ENCODE peak calls at places on chromosomes 11 and 22, in eight cellular contexts. N, E, P, M, T, D, V and U are unnamed samples.

GRCh38 chr11:130441726-130442125 is 6.7 kb upstream of the ADAMTS15 start:
- DNase-seq in N (no peak), E (no peak), P (no peak), M (no peak), T (no peak), D (no peak), V (no peak), U (no peak)

GRCh38 chr22:29043906-29044575 is 17.6 kb downstream of the C22orf31 start:
- DNase-seq in N (no peak), E (no peak), P (no peak), M (no peak), T (no peak), D (no peak), V (no peak), U (no peak)

GRCh38 chr11:60121259-60121658 is 32.8 kb downstream of the MS4A2 start:
- DNase-seq in N (no peak), E (no peak), P (no peak), M (no peak), T (no peak), D (no peak), V (no peak), U (peak; percentile 45)

GRCh38 chr22:37290737-37291136 is 8.4 kb downstream of the CYTH4 start:
- DNase-seq in N (no peak), E (no peak), P (no peak), M (peak; percentile 50), T (no peak), D (no peak), V (no peak), U (no peak)

GRCh38 chr11:131824766-131825165 is 454.4 kb downstream of the NTM start:
- DNase-seq in N (no peak), E (no peak), P (no peak), M (no peak), T (no peak), D (no peak), V (no peak), U (no peak)

GRCh38 chr11:117081908-117082307 is 16.3 kb downstream of the SIK3 start:
- DNase-seq in N (no peak), E (no peak), P (no peak), M (no peak), T (no peak), D (no peak), V (no peak), U (peak; percentile 12)

GRCh38 chr11:34438529-34439507 is at the start of gene CAT:
- DNase-seq in N (peak; percentile 97), E (peak; percentile 97), P (peak; percentile 98), M (peak; percentile 90), T (peak; percentile 99), D (peak; percentile 85), V (peak; percentile 94), U (peak; percentile 99)

GRCh38 chr22:27809226-27809625 is 7.7 kb upstream of the MN1 start:
- DNase-seq in N (no peak), E (no peak), P (no peak), M (no peak), T (no peak), D (no peak), V (no peak), U (no peak)

GRCh38 chr22:19179472-19180048 is 1.0 kb upstream of the SLC25A1 start:
- DNase-seq in N (peak; percentile 76), E (peak; percentile 84), P (peak; percentile 71), M (peak; percentile 59), T (peak; percentile 93), D (no peak), V (peak; percentile 57), U (peak; percentile 84)

GRCh38 chr11:19380375-19380774 is 139.6 kb upstream of the E2F8 start:
- DNase-seq in N (no peak), E (peak; percentile 77), P (no peak), M (peak; percentile 67), T (no peak), D (no peak), V (peak; percentile 29), U (no peak)

GRCh38 chr22:17866127-17866526 is 91.9 kb upstream of the BID start:
- DNase-seq in N (no peak), E (no peak), P (no peak), M (no peak), T (no peak), D (no peak), V (no peak), U (no peak)

GRCh38 chr11:117580866-117581265 is 216.2 kb downstream of the DSCAML1 start:
- DNase-seq in N (no peak), E (no peak), P (peak; percentile 14), M (no peak), T (no peak), D (no peak), V (no peak), U (no peak)

GRCh38 chr22:50490531-50491308 is 4.1 kb downstream of the MIOX start:
- DNase-seq in N (no peak), E (no peak), P (no peak), M (no peak), T (no peak), D (no peak), V (no peak), U (no peak)

GRCh38 chr22:19933328-19934241 is 8.0 kb upstream of the COMT start:
- DNase-seq in N (no peak), E (no peak), P (no peak), M (no peak), T (no peak), D (no peak), V (no peak), U (peak; percentile 89)

DNA sequence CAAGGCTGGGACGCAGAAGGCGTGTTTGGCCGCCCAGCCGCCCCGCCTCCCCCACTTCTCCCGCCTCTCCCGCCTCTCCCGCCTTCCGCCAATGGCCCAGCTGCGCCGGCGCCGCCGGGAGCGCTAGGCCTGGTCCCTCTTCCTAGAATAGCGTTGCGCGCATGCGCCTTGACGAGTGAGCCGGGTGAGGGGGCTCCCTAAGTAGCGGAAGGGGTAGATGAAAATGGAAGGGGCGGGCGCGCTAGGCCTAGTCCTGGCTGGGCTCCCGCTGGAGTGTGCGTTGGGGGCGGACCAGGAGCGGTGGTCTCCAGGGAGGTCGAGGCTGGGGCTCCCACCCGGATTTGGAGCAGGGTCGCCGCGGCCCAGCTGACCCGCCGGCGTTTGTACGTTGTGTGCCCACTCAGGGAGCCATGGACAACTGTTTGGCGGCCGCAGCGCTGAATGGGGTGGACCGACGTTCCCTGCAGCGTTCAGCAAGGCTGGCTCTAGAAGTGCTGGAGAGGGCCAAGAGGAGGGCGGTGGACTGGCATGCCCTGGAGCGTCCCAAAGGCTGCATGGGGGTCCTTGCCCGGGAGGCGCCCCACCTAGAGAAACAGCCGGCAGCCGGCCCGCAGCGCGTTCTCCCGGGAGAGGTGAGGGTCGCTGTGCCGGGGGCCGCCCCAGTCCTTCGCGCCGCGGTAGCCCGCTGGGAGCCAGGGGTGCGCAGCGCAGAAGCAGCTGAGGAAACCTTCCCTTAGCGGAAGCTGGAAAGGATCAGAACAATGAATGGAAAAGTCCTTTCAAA is at the start of gene AKIP1:
- DNase-seq in N (peak; percentile 97), E (peak; percentile 93), P (peak; percentile 89), M (peak; percentile 93), T (peak; percentile 98), D (peak; percentile 56), V (peak; percentile 83), U (peak; percentile 91)
- TF ChIP-seq POLR2A in N (peak; percentile 74), E (peak; percentile 77), P (no peak), M (peak; percentile 81), T (peak; percentile 80), D (peak; percentile 59), V (peak; percentile 30), U (peak; percentile 62)

GRCh38 chr22:38479096-38479840 is 11.4 kb downstream of the KDELR3 start:
- DNase-seq in N (no peak), E (no peak), P (no peak), M (no peak), T (no peak), D (no peak), V (no peak), U (peak; percentile 30)

GRCh38 chr22:38469306-38469781 is 1.4 kb downstream of the KDELR3 start:
- DNase-seq in N (no peak), E (no peak), P (no peak), M (no peak), T (no peak), D (no peak), V (no peak), U (no peak)

GRCh38 chr22:38477515-38477914 is 9.6 kb downstream of the KDELR3 start:
- DNase-seq in N (no peak), E (no peak), P (no peak), M (no peak), T (no peak), D (no peak), V (no peak), U (no peak)

GRCh38 chr22:38471237-38471636 is 3.3 kb downstream of the KDELR3 start:
- DNase-seq in N (no peak), E (no peak), P (no peak), M (no peak), T (no peak), D (no peak), V (no peak), U (no peak)

DNA sequence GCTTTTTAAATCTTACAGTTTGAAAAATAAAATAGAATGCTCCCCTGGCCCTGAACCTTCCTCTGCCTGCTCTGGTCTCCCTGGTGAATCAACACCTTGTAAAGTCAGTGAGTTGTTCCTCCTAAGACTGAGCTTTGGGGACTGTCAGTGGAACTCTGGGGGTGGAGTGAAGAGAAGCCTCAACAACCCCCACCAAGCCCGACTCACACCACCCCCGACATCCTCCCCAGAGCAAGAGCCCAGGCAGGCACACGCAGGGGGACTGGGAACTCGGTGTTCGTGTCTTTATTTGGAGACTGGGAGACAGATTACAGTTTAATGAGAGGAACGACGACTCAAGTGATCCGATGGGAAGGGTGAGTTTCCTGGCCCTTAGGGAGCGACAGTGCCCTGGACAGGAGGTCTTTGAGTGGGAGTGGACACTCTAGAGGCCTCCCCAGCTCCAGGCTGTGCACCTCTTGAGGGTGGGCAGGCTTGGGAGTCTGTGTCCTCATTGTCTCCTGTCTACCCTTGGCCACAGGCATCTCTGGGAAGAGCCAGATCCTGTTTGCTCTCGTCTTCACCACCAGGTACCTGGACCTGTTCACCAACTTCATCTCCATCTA is 6.2 kb downstream of the KDELR3 start:
- DNase-seq in N (no peak), E (no peak), P (no peak), M (no peak), T (no peak), D (no peak), V (no peak), U (no peak)
- TF ChIP-seq POLR2A in N (no peak), E (no peak), P (no peak), M (no peak), T (no peak), D (no peak), V (no peak), U (no peak)

GRCh38 chr22:36239401-36240171 is at the start of gene APOL2:
- DNase-seq in N (peak; percentile 90), E (peak; percentile 85), P (peak; percentile 90), M (peak; percentile 64), T (peak; percentile 97), D (peak; percentile 51), V (peak; percentile 83), U (peak; percentile 94)
- TF ChIP-seq POLR2A in N (peak; percentile 88), E (no peak), P (peak; percentile 43), M (no peak), T (peak; percentile 59), D (peak; percentile 66), V (peak; percentile 73), U (peak; percentile 65)

DNA sequence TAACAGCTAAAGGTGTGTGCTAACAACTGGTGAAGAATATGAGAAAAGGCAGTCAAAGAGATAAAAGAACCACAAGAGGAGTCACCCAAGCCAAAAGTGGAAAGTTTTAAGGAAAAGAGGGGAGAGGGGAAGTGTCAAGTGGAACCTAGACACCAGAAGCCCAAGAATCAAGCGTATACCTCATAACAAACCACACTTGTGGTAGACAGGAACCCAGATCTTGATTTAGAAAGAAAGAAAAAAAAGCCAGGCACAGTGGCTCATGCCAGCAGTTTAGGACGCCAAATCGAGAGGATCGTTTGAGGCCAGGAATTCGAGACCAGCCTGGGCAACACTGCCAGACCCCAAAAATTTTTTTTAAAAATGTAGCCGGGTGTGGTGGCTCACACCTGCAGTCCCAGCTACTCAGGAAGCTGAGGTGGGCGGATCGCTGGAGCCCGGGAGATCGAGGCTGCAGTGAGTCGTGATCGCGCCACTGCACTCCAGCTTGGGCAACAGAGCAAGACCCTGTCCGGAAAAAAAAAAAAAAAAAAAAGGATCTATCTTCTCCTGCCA is 877 bp downstream of the SLC25A17 start:
- DNase-seq in N (no peak), E (no peak), P (no peak), M (no peak), T (no peak), D (no peak), V (no peak), U (no peak)
- TF ChIP-seq POLR2A in N (no peak), E (no peak), P (no peak), M (no peak), T (no peak), D (no peak), V (no peak), U (no peak)